ENCODE peak calls at places on chromosomes 6 and 20, in nine cellular contexts. C, W, B, D, O, R, V, E and I are unnamed samples.
A peak's percentile ranks its signal among the peaks of the same experiment; 100 is the strongest.

GRCh38 chr20:22542427-22542826 is 41.9 kb downstream of the FOXA2 start:
- DNase-seq in D (no peak), V (no peak), W (no peak), E (no peak), C (no peak), O (no peak), R (no peak), B (no peak), I (no peak)

GRCh38 chr6:113385020-113385431 is 472.1 kb upstream of the MARCKS start:
- DNase-seq in B (no peak), C (no peak), O (peak; percentile 66), D (no peak), E (no peak), V (no peak), W (no peak), R (no peak), I (no peak)

GRCh38 chr6:111996159-111996558 is 57.7 kb upstream of the CCN6 start:
- DNase-seq in O (no peak), C (no peak), D (no peak), B (no peak), R (no peak), V (no peak), W (no peak), E (no peak), I (no peak)

GRCh38 chr6:48986803-48987202 is 476.2 kb downstream of the MMUT start:
- DNase-seq in C (no peak), O (no peak), D (no peak), B (no peak), R (no peak), V (no peak), W (no peak), E (no peak), I (no peak)

GRCh38 chr20:33323236-33323635 is 40.2 kb downstream of the BPIFB1 start:
- DNase-seq in C (no peak), R (no peak), W (no peak), V (no peak), B (no peak), O (no peak), D (no peak), E (no peak), I (no peak)

GRCh38 chr20:14193443-14193842 is 144.0 kb downstream of the FLRT3 start:
- DNase-seq in D (no peak), B (no peak), E (no peak), C (no peak), R (no peak), V (no peak), W (no peak), O (no peak), I (no peak)

GRCh38 chr6:25389501-25389900 is 110.3 kb downstream of the CARMIL1 start:
- DNase-seq in W (no peak), C (peak; percentile 57), E (no peak), D (no peak), B (no peak), R (no peak), V (peak; percentile 52), O (peak; percentile 52), I (no peak)

GRCh38 chr6:43269273-43270007 is 26.2 kb downstream of the TTBK1 start:
- DNase-seq in R (no peak), D (peak; percentile 41), O (no peak), W (peak; percentile 61), B (no peak), V (no peak), E (no peak), C (no peak), I (no peak)

GRCh38 chr6:134850906-134851305 is 99.0 kb downstream of the ALDH8A1 start:
- DNase-seq in W (no peak), E (no peak), R (no peak), V (no peak), O (peak; percentile 31), C (no peak), B (no peak), D (no peak), I (no peak)

GRCh38 chr6:122361314-122361979 is 38.0 kb upstream of the HSF2 start:
- DNase-seq in B (no peak), W (no peak), R (no peak), D (no peak), C (no peak), E (no peak), V (no peak), O (no peak), I (no peak)

GRCh38 chr20:63220696-63221399 is 4.9 kb upstream of the YTHDF1 start:
- DNase-seq in W (no peak), R (no peak), B (no peak), E (no peak), D (no peak), C (no peak), O (no peak), V (no peak), I (no peak)

GRCh38 chr6:124373386-124373785 is 569.7 kb downstream of the NKAIN2 start:
- DNase-seq in V (no peak), D (no peak), R (no peak), O (no peak), C (no peak), W (no peak), E (no peak), B (no peak), I (no peak)
- TF ChIP-seq CTCF in V (no peak), D (no peak), R (no peak), O (no peak), C (no peak), W (no peak), E (no peak), B (no peak), I (no peak)

DNA sequence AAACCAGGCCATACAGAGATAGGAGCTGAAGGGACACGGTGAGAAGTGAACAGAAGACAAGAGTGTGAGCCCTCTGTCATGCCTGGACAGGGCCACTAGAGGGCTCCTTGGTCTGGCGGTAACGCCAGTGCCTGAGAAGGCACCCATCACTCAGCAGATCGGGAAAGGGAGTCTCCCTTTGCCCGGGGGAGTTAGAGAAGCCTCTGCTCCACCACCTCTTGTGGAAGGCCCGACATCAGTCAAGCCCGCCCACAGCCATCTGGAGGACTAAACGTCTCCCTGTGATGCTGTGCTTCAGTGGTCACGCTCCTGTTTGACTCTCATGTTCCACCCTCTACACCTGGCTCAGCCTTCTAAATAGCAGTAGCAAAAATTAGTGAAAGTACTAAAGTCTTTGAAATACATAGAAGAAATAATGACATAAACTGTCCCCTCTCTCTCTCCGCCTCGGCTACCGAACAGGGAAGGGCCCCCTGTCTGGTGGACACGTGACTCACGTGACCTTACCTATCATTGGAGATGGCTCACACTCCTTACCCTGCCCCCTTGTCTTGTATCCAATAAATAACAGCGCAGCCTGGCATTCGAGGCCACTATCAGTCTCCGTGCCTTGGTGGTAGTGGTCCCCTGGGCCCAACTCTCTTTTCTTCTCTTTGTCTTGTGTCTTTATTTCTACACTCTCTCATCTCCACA is 66.7 kb downstream of the RPP21 start:
- DNase-seq in O (peak; percentile 43), B (no peak), W (peak; percentile 66), C (no peak), R (peak; percentile 57), E (no peak), D (peak; percentile 62), V (peak; percentile 44), I (no peak)
- TF ChIP-seq CTCF in O (peak; percentile 76), B (peak; percentile 53), W (peak; percentile 92), C (peak; percentile 77), R (peak; percentile 88), E (peak; percentile 86), D (peak; percentile 53), V (peak; percentile 58), I (peak; percentile 83)

GRCh38 chr6:63573140-63573898 is 1.0 kb downstream of the LOC128125822 start:
- DNase-seq in W (peak; percentile 91), V (peak; percentile 83), D (peak; percentile 82), B (peak; percentile 88), R (peak; percentile 71), E (peak; percentile 70), C (no peak), O (peak; percentile 70), I (peak; percentile 88)

GRCh38 chr6:63571883-63572732 is at the start of the genes LOC128125822 and PTP4A1:
- DNase-seq in R (peak; percentile 98), E (peak; percentile 95), D (peak; percentile 99), B (peak; percentile 97), O (peak; percentile 97), V (peak; percentile 98), W (peak; percentile 99), C (peak; percentile 79), I (peak; percentile 99)

GRCh38 chr6:63574554-63574900 is 2.2 kb downstream of the LOC128125822 start:
- DNase-seq in D (no peak), R (no peak), V (no peak), B (no peak), O (no peak), C (no peak), E (no peak), W (no peak), I (no peak)

GRCh38 chr6:63572733-63573139 is 456 bp downstream of the LOC128125822 start:
- DNase-seq in V (no peak), B (no peak), R (no peak), D (no peak), W (no peak), E (peak; percentile 23), C (no peak), O (peak; percentile 6), I (no peak)

DNA sequence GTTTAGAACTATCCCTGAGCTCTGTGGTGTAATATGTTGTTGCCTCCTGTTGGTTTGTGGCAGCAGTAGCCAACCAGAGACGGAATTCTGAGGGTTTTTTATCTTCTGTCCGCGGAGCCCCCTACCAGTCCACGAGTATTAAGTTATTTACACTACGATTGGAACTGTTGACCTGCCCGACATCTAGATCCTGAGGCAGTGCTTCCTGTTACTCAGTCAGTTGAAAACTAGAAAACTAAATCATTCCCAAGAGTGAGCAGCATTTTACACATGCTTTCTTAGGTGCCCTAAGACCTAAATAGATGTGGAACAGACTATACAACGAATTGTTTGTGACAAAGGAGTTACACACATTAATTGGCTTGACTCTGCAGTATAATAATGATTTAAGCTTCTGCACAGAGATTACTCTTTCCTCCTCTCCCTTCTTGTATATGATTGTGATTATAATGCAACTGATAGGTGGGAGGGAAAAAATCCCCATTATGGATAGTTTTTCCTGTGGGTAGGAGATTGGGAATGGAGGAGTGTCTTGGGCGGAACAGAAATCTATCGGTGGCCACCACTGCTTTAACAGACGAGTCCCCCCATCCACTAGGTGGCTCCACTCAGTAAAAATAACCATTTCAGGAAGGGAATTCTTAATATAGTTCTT is 1.7 kb downstream of the LOC128125822 start:
- DNase-seq in B (no peak), D (no peak), R (peak; percentile 50), W (peak; percentile 54), E (no peak), V (peak; percentile 47), C (no peak), O (peak; percentile 52), I (no peak)
- TF ChIP-seq CTCF in B (peak; percentile 12), D (peak; percentile 69), R (peak; percentile 58), W (peak; percentile 75), E (peak; percentile 65), V (peak; percentile 52), C (peak; percentile 80), O (peak; percentile 62), I (peak; percentile 80)

DNA sequence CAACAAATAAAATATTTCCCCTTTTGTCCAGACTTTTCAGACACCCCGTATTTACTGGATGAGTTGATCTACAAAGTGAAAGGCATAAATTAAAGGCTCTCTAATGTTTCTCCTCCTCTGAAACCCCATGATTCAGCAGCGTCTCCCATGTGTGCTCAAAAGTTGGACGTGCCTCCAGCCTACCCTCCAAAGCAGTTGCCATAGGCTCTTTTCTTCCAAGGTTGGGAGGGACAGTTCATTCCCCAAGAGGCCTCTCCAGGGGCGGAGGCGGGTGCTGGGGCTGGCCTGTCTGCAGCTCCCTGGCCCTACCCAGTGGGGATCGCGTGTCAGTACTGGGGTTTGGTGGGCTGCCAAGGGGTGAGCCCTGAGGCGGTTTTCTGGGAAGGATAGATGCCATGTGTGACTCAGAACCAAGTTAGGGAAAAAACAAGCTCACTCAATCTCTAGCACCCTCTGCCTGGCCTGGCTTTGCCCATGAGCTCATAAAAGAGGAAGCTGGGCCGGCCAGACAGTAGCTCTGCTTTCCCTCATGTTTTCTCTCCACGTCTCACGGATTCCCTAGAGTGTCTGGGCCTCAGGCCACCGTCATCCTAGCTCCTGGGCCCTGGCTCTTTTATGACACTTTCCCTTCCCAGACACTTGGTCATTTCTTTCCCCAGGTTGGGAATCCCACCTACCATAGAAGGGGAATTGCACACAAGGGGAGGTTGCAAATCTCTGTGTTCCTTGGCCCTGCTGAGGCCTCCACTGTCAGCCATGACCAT is 8.0 kb upstream of the IER3 start:
- DNase-seq in V (peak; percentile 100), C (peak; percentile 96), D (peak; percentile 99), R (no peak), W (no peak), B (peak; percentile 99), E (no peak), O (peak; percentile 100), I (peak; percentile 100)
- TF ChIP-seq CTCF in V (no peak), C (peak; percentile 26), D (no peak), R (no peak), W (no peak), B (no peak), E (no peak), O (peak; percentile 27), I (no peak)